ENCODE peak calls at places on chromosomes 12 and 14, in four cellular contexts. H, F, V and K are unnamed samples.
A peak's percentile ranks its signal among the peaks of the same experiment; 100 is the strongest.

GRCh38 chr14:43651896-43652295 is 855.2 kb downstream of the FSCB start:
- DNase-seq in H (no peak), F (no peak), V (no peak), K (no peak)

GRCh38 chr12:54154708-54155316 is 34.0 kb downstream of the SMUG1 start:
- DNase-seq in H (no peak), F (no peak), V (no peak), K (no peak)

GRCh38 chr12:64587447-64587846 is 22.8 kb upstream of the RASSF3 start:
- DNase-seq in H (no peak), F (no peak), V (no peak), K (no peak)

GRCh38 chr14:96114002-96114401 is 74.8 kb downstream of the C14orf132 start:
- DNase-seq in H (no peak), F (no peak), V (no peak), K (no peak)

GRCh38 chr12:8709124-8709830 is 11.5 kb downstream of the RIMKLB start:
- DNase-seq in H (no peak), F (no peak), V (no peak), K (no peak)

GRCh38 chr12:52362118-52362726 is 5.1 kb downstream of the KRT85 start:
- DNase-seq in H (no peak), F (no peak), V (no peak), K (peak; percentile 57)

GRCh38 chr12:47652491-47653234 is 53.2 kb downstream of the RPAP3 start:
- DNase-seq in H (no peak), F (no peak), V (no peak), K (no peak)

GRCh38 chr14:56004807-56005579 is 113.2 kb upstream of the PELI2 start:
- DNase-seq in H (peak; percentile 8), F (no peak), V (peak; percentile 25), K (no peak)

GRCh38 chr14:101235042-101235871 is 326.0 kb upstream of the DIO3 start:
- DNase-seq in H (peak; percentile 74), F (peak; percentile 95), V (no peak), K (peak; percentile 85)

GRCh38 chr12:8949525-8950286 is at the start of gene M6PR:
- DNase-seq in H (peak; percentile 93), F (peak; percentile 90), V (peak; percentile 79), K (peak; percentile 91)

GRCh38 chr14:51093371-51094281 is 1.3 kb downstream of the TRIM9 start:
- DNase-seq in H (no peak), F (peak; percentile 80), V (no peak), K (peak; percentile 66)

GRCh38 chr14:73239463-73240241 is 2.3 kb downstream of the PAPLN start:
- DNase-seq in H (no peak), F (peak; percentile 74), V (no peak), K (peak; percentile 75)

GRCh38 chr12:95118138-95118787 is 44.8 kb upstream of the NR2C1 start:
- DNase-seq in H (no peak), F (no peak), V (no peak), K (no peak)

GRCh38 chr12:93740721-93741120 is 63.5 kb downstream of the CRADD start:
- DNase-seq in H (no peak), F (no peak), V (no peak), K (no peak)

GRCh38 chr14:74491952-74492351 is 1.2 kb downstream of the NPC2 start:
- DNase-seq in H (peak; percentile 17), F (no peak), V (no peak), K (no peak)

GRCh38 chr12:18861287-18861858 is 123.5 kb downstream of the CAPZA3 start:
- DNase-seq in H (peak; percentile 2), F (no peak), V (no peak), K (no peak)

GRCh38 chr12:47854531-47854930 is 34.8 kb upstream of the HDAC7 start:
- DNase-seq in H (no peak), F (no peak), V (no peak), K (no peak)

GRCh38 chr12:63206908-63207307 is 55.9 kb upstream of the AVPR1A start:
- DNase-seq in H (no peak), F (no peak), V (no peak), K (no peak)

GRCh38 chr12:131430158-131430772 is 280.6 kb upstream of the SFSWAP start:
- DNase-seq in H (no peak), F (no peak), V (no peak), K (no peak)

GRCh38 chr14:40216976-40217375 is 784.7 kb upstream of the FBXO33 start:
- DNase-seq in H (no peak), F (no peak), V (no peak), K (no peak)

GRCh38 chr12:50981319-50982239 is 29.2 kb downstream of the HIGD1C start:
- DNase-seq in H (no peak), F (no peak), V (no peak), K (no peak)

GRCh38 chr12:49413010-49413409 is 45.7 kb downstream of the SPATS2 start:
- DNase-seq in H (peak; percentile 35), F (no peak), V (no peak), K (no peak)

GRCh38 chr12:92107621-92108131 is 38.0 kb downstream of the BTG1 start:
- DNase-seq in H (no peak), F (peak; percentile 55), V (no peak), K (peak; percentile 14)

GRCh38 chr12:47509398-47509851 is 196.4 kb downstream of the RPAP3 start:
- DNase-seq in H (no peak), F (no peak), V (no peak), K (no peak)

GRCh38 chr14:67886221-67886620 is 66.6 kb downstream of the RAD51B start:
- DNase-seq in H (no peak), F (no peak), V (no peak), K (no peak)

GRCh38 chr14:61596985-61597384 is 98.3 kb upstream of the HIF1A start:
- DNase-seq in H (no peak), F (no peak), V (no peak), K (no peak)

GRCh38 chr14:67515386-67516079 is 17.6 kb upstream of the PLEKHH1 start:
- DNase-seq in H (no peak), F (no peak), V (no peak), K (peak; percentile 49)

GRCh38 chr14:39085933-39086332 is 17.1 kb downstream of the SEC23A start:
- DNase-seq in H (no peak), F (no peak), V (no peak), K (no peak)

GRCh38 chr14:97924922-97925613 is 1127.9 kb downstream of the VRK1 start:
- DNase-seq in H (no peak), F (no peak), V (no peak), K (no peak)

GRCh38 chr14:61290686-61291085 is 9.5 kb upstream of the TMEM30B start:
- DNase-seq in H (no peak), F (no peak), V (no peak), K (no peak)

GRCh38 chr12:16168078-16168477 is 109.4 kb downstream of the SLC15A5 start:
- DNase-seq in H (no peak), F (no peak), V (no peak), K (no peak)

GRCh38 chr12:131551675-131552074 is 159.2 kb upstream of the SFSWAP start:
- DNase-seq in H (no peak), F (no peak), V (no peak), K (no peak)

DNA sequence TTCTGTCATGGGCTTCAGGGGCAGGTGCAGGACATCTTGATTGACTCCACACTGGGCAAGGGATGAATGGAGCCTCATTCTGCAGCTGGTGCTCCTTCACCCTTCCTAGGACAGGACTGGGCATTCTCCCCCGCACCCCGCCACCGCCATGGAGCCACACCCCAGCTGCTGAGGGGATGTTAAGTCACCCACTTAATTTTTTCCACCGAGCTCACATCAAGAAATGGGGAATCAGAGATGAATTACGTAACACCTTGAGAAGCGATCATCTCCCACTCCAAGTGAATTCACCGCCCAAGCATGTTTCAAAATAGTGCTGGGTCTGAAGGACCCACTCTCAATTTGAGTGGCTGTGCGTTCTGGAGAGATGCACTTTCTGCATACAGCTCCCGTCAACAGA is 94.2 kb downstream of the EML1 start:
- DNase-seq in H (no peak), F (no peak), V (no peak), K (no peak)
- TF ChIP-seq TEAD4 in H (no peak), F (no peak), V (no peak), K (no peak)

DNA sequence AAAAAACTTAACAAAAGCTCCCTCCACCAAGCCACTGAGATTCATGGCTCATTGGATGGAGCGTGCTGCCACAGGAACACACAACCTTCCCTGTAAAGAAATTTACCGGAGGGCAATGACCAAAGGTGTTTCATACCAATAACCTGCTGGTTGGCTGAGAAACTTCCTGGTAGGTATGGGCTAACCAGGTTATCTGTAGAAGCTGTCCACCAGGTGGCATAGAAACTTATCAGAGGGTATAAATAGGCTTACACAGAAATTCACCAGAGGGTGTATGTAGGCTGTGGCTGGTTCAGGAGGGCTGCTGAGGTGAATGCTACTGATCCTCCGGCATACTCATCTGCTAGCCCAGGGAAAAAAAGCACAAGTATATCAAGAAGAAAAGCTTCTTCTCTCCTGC is 27.1 kb upstream of the MTERF2 start:
- DNase-seq in H (no peak), F (no peak), V (no peak), K (no peak)
- TF ChIP-seq TEAD4 in H (no peak), F (no peak), V (no peak), K (no peak)

GRCh38 chr12:116542345-116542950 is 16.7 kb upstream of the MAP1LC3B2 start:
- DNase-seq in H (peak; percentile 47), F (no peak), V (no peak), K (no peak)

GRCh38 chr12:116539361-116539771 is 19.8 kb upstream of the MAP1LC3B2 start:
- DNase-seq in H (no peak), F (no peak), V (no peak), K (no peak)

GRCh38 chr12:116540617-116541152 is 18.5 kb upstream of the MAP1LC3B2 start:
- DNase-seq in H (no peak), F (no peak), V (no peak), K (no peak)

GRCh38 chr12:116539905-116540482 is 19.2 kb upstream of the MAP1LC3B2 start:
- DNase-seq in H (no peak), F (peak; percentile 67), V (no peak), K (peak; percentile 48)

DNA sequence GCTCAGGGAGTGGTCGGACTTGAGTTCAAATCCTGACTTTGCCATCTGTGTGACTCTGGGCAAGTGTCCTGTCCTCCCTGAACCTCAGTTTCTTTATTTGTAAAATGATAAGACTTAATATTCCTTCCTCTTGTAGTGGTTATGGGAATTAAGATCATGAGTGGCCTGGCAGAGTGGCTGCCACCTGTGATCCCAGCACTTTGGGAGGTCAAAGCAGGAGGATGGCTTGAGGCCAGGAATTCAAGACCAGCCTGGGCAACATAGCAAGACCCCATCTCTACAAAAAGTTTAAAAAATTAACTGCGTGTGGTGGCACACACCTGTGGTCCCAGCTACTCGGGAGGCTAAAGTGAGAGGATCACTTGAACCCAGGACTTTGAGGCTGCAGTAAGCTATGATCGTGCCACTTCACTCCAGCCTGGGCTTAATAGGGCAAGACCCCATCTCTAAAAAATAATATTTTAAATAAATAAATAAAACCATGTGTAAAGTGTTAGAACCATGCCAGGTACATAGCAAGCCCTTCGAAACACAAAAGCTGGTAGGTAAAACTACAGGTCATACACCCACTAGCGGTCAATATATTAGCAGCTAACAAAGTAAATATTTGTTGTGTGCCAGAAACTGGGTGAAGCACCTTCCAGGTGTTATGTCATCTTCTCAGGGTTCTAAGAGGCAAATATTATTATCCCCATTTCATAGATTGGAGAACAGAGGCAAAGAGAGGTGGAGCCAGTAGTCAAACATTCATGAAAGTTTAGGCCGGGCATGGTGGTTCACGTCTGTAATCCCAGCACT is 17.4 kb upstream of the MAP1LC3B2 start:
- DNase-seq in H (no peak), F (no peak), V (no peak), K (no peak)
- TF ChIP-seq TEAD4 in H (no peak), F (no peak), V (no peak), K (no peak)

DNA sequence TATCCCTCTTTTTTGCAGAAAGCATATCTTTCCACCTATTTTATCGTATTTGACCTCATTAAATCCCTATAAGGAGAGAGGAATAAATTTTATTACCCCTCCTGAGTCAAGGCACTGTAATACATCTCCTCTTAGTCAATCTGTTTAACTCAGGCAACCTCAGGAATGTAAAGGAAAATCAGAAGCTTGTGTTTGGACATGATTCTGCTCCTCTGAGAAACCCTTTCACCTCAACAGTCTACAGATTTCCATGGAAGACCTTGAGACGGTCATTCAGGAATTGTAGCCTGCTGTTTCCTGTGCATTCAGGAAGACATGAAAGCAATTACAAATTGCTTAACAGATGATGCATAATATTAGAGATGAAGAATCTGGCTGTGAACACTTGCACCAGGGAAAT is 360.8 kb downstream of the PAWR start:
- DNase-seq in H (no peak), F (no peak), V (no peak), K (no peak)
- TF ChIP-seq TEAD4 in H (no peak), F (no peak), V (no peak), K (no peak)